ENCODE peak calls at places on chromosomes 3 and 15, in five cellular contexts. One of them, this sample, is unnamed.

GRCh38 chr3:122682016-122682374 is 1.4 kb downstream of the PARP14 start:
- DNase-seq in endothelial cell: no peak
- DNase-seq in NCI-H1694 treated with DMSO at 0.1 percent for 48 hours: no peak
- DNase-seq in H4: no peak
- DNase-seq in stimulated activated CD4-positive, alpha-beta T cell treated with anti-CD3 and anti-CD28 coated beads, Interleukin-15, amount 100 ng/mL, for 1 hour: no peak
- DNase-seq in this sample: no peak

GRCh38 chr3:73029321-73029796 is 32.1 kb upstream of the EBLN2 start:
- DNase-seq in NCI-H1694 treated with DMSO at 0.1 percent for 48 hours: no peak
- DNase-seq in H4: peak; percentile 30
- DNase-seq in endothelial cell: no peak
- DNase-seq in stimulated activated CD4-positive, alpha-beta T cell treated with anti-CD3 and anti-CD28 coated beads, Interleukin-15, amount 100 ng/mL, for 1 hour: no peak
- DNase-seq in this sample: peak; percentile 64

GRCh38 chr15:39488498-39488897 is 92.4 kb upstream of the THBS1 start:
- DNase-seq in NCI-H1694 treated with DMSO at 0.1 percent for 48 hours: no peak
- DNase-seq in stimulated activated CD4-positive, alpha-beta T cell treated with anti-CD3 and anti-CD28 coated beads, Interleukin-15, amount 100 ng/mL, for 1 hour: no peak
- DNase-seq in H4: no peak
- DNase-seq in endothelial cell: no peak
- DNase-seq in this sample: no peak

GRCh38 chr3:52121813-52122212 is 32.4 kb downstream of the POC1A start:
- DNase-seq in NCI-H1694 treated with DMSO at 0.1 percent for 48 hours: no peak
- DNase-seq in endothelial cell: no peak
- DNase-seq in stimulated activated CD4-positive, alpha-beta T cell treated with anti-CD3 and anti-CD28 coated beads, Interleukin-15, amount 100 ng/mL, for 1 hour: no peak
- DNase-seq in H4: no peak
- DNase-seq in this sample: no peak

GRCh38 chr3:63654931-63655330 is 2.5 kb downstream of the SNTN start:
- DNase-seq in endothelial cell: no peak
- DNase-seq in H4: no peak
- DNase-seq in NCI-H1694 treated with DMSO at 0.1 percent for 48 hours: no peak
- DNase-seq in stimulated activated CD4-positive, alpha-beta T cell treated with anti-CD3 and anti-CD28 coated beads, Interleukin-15, amount 100 ng/mL, for 1 hour: no peak
- DNase-seq in this sample: no peak

GRCh38 chr3:102790742-102791141 is 355.9 kb downstream of the ZPLD1 start:
- DNase-seq in NCI-H1694 treated with DMSO at 0.1 percent for 48 hours: no peak
- DNase-seq in endothelial cell: no peak
- DNase-seq in H4: no peak
- DNase-seq in stimulated activated CD4-positive, alpha-beta T cell treated with anti-CD3 and anti-CD28 coated beads, Interleukin-15, amount 100 ng/mL, for 1 hour: no peak
- DNase-seq in this sample: no peak

GRCh38 chr3:78668302-78668701 is 1099.5 kb downstream of the ROBO1 start:
- DNase-seq in H4: no peak
- DNase-seq in NCI-H1694 treated with DMSO at 0.1 percent for 48 hours: no peak
- DNase-seq in stimulated activated CD4-positive, alpha-beta T cell treated with anti-CD3 and anti-CD28 coated beads, Interleukin-15, amount 100 ng/mL, for 1 hour: no peak
- DNase-seq in endothelial cell: no peak
- DNase-seq in this sample: no peak

GRCh38 chr15:92709064-92709463 is 53.5 kb upstream of the FAM174B start:
- DNase-seq in H4: no peak
- DNase-seq in NCI-H1694 treated with DMSO at 0.1 percent for 48 hours: no peak
- DNase-seq in endothelial cell: no peak
- DNase-seq in stimulated activated CD4-positive, alpha-beta T cell treated with anti-CD3 and anti-CD28 coated beads, Interleukin-15, amount 100 ng/mL, for 1 hour: no peak
- DNase-seq in this sample: peak; percentile 79

GRCh38 chr3:79162653-79163052 is 605.1 kb downstream of the ROBO1 start:
- DNase-seq in endothelial cell: no peak
- DNase-seq in stimulated activated CD4-positive, alpha-beta T cell treated with anti-CD3 and anti-CD28 coated beads, Interleukin-15, amount 100 ng/mL, for 1 hour: no peak
- DNase-seq in NCI-H1694 treated with DMSO at 0.1 percent for 48 hours: no peak
- DNase-seq in H4: no peak
- DNase-seq in this sample: no peak

GRCh38 chr3:140023616-140024530 is 88.9 kb downstream of the CLSTN2 start:
- DNase-seq in stimulated activated CD4-positive, alpha-beta T cell treated with anti-CD3 and anti-CD28 coated beads, Interleukin-15, amount 100 ng/mL, for 1 hour: no peak
- DNase-seq in NCI-H1694 treated with DMSO at 0.1 percent for 48 hours: peak; percentile 37
- DNase-seq in endothelial cell: no peak
- DNase-seq in H4: no peak
- DNase-seq in this sample: no peak

GRCh38 chr3:23913182-23913581 is 3.6 kb downstream of the NKIRAS1 start:
- DNase-seq in H4: no peak
- DNase-seq in endothelial cell: no peak
- DNase-seq in stimulated activated CD4-positive, alpha-beta T cell treated with anti-CD3 and anti-CD28 coated beads, Interleukin-15, amount 100 ng/mL, for 1 hour: no peak
- DNase-seq in NCI-H1694 treated with DMSO at 0.1 percent for 48 hours: no peak
- DNase-seq in this sample: no peak